ENCODE peak calls at places on chromosomes 1 and 21, in seven cellular contexts. N is HL-60; B is stimulated activated CD8-positive, alpha-beta memory T cell treated with anti-CD3 and anti-CD28 coated beads, Interleukin-4, amount 100 ng/mL, for 4 hours; U is activated naive CD4-positive, alpha-beta T cell treated with Interleukin-2 at 50 U/mL for 16 hours; M is SHP77 treated with DMSO at 0.1 percent for 48 hours; X is AG09319; I is stimulated activated CD4-positive, alpha-beta T cell treated with anti-CD3 and anti-CD28 coated beads, Interleukin-4, amount 100 ng/mL, for 48 hours. K is an unnamed sample.

GRCh38 chr21:32768530-32768929 is 3.0 kb downstream of the PAXBP1 start:
- DNase-seq in N (no peak), B (no peak), U (no peak), M (no peak), X (no peak), I (no peak), K (no peak)

GRCh38 chr1:12621346-12622320 is 3.6 kb upstream of the DHRS3 start:
- DNase-seq in N (no peak), B (no peak), U (no peak), M (no peak), X (no peak), I (no peak), K (no peak)

GRCh38 chr1:25103180-25103790 is 129.0 kb downstream of the SYF2 start:
- DNase-seq in N (no peak), B (no peak), U (no peak), M (no peak), X (no peak), I (no peak), K (no peak)

GRCh38 chr1:231949277-231950122 is 322.9 kb downstream of the DISC1 start:
- DNase-seq in N (no peak), B (no peak), U (no peak), M (no peak), X (no peak), I (no peak), K (no peak)

GRCh38 chr1:109864960-109865611 is 45.6 kb upstream of the CSF1 start:
- DNase-seq in N (no peak), B (no peak), U (no peak), M (no peak), X (no peak), I (no peak), K (no peak)

GRCh38 chr1:47587891-47588582 is 150.2 kb downstream of the FOXD2 start:
- DNase-seq in N (no peak), B (no peak), U (no peak), M (no peak), X (no peak), I (no peak), K (no peak)

GRCh38 chr1:241465673-241466072 is 53.9 kb downstream of the FH start:
- DNase-seq in N (no peak), B (no peak), U (no peak), M (no peak), X (no peak), I (no peak), K (no peak)

GRCh38 chr21:15249285-15249993 is 184.6 kb upstream of the NRIP1 start:
- DNase-seq in N (no peak), B (no peak), U (no peak), M (no peak), X (no peak), I (no peak), K (no peak)

GRCh38 chr1:207831517-207832327 is 79.2 kb downstream of the CD34 start:
- DNase-seq in N (no peak), B (no peak), U (peak; percentile 63), M (no peak), X (no peak), I (peak; percentile 49), K (peak; percentile 46)

GRCh38 chr1:244826712-244827111 is 8.7 kb upstream of the COX20 start:
- DNase-seq in N (no peak), B (no peak), U (no peak), M (no peak), X (no peak), I (no peak), K (no peak)

GRCh38 chr1:85199667-85200366 is 999 bp downstream of the SYDE2 start:
- DNase-seq in N (no peak), B (no peak), U (no peak), M (no peak), X (no peak), I (no peak), K (no peak)

GRCh38 chr1:31798086-31798432 is 17.8 kb downstream of the SPOCD1 start:
- DNase-seq in N (no peak), B (no peak), U (no peak), M (no peak), X (no peak), I (no peak), K (no peak)

GRCh38 chr1:98086156-98086555 is 165.3 kb upstream of the DPYD start:
- DNase-seq in N (no peak), B (no peak), U (no peak), M (no peak), X (no peak), I (no peak), K (peak; percentile 15)

GRCh38 chr1:43153443-43153842 is 18.6 kb downstream of the EBNA1BP2 start:
- DNase-seq in N (no peak), B (no peak), U (no peak), M (no peak), X (no peak), I (no peak), K (no peak)

GRCh38 chr1:183374825-183375224 is 43.4 kb downstream of the NMNAT2 start:
- DNase-seq in N (no peak), B (no peak), U (no peak), M (no peak), X (no peak), I (no peak), K (no peak)

GRCh38 chr1:114492978-114493377 is 18.0 kb downstream of the TRIM33 start:
- DNase-seq in N (no peak), B (no peak), U (no peak), M (no peak), X (no peak), I (no peak), K (no peak)

GRCh38 chr1:41578712-41579335 is 94.3 kb upstream of the EDN2 start:
- DNase-seq in N (no peak), B (no peak), U (no peak), M (peak; percentile 10), X (no peak), I (no peak), K (no peak)

GRCh38 chr1:226686440-226687436 is 52.3 kb downstream of the ITPKB start:
- DNase-seq in N (no peak), B (no peak), U (no peak), M (no peak), X (no peak), I (no peak), K (no peak)

GRCh38 chr1:181452746-181453145 is 30.6 kb upstream of the CACNA1E start:
- DNase-seq in N (no peak), B (no peak), U (no peak), M (no peak), X (no peak), I (no peak), K (no peak)

GRCh38 chr1:21938791-21939538 is 1.9 kb upstream of the HSPG2 start:
- DNase-seq in N (no peak), B (no peak), U (no peak), M (no peak), X (no peak), I (no peak), K (no peak)

GRCh38 chr1:21278898-21279819 is 11.1 kb downstream of the ECE1 start:
- DNase-seq in N (no peak), B (no peak), U (no peak), M (no peak), X (no peak), I (no peak), K (no peak)

K was measured in keratinocyte.